ENCODE peak calls at places on chromosomes 4 and X, in six cellular contexts. Q is PC-3; Y is fibroblast of the aortic adventitia; F is mammary epithelial cell; T is CD8-positive, alpha-beta T cell; P is esophagus muscularis mucosa. R is an unnamed sample.

GRCh38 chr4:158282252-158282651 is 72.0 kb downstream of the TMEM144 start:
- DNase-seq in Q (peak), F (peak), T (no peak), Y (peak), P (no peak), R (peak)

GRCh38 chrX:1788300-1788911 is 173.5 kb downstream of the ASMT start:
- DNase-seq in Q (no peak), Y (no peak), T (no peak), F (no peak), P (peak), R (no peak)

GRCh38 chr4:149371021-149371420 is 444.6 kb downstream of the IQCM start:
- DNase-seq in Y (peak), F (peak), P (no peak), T (no peak), Q (peak), R (peak)

GRCh38 chrX:11397680-11398079 is 104.5 kb downstream of the AMELX start:
- DNase-seq in P (no peak), Q (no peak), F (no peak), Y (no peak), T (no peak), R (no peak)

GRCh38 chrX:17860179-17860780 is 818 bp downstream of the RAI2 start:
- DNase-seq in P (no peak), T (no peak), Y (peak), F (no peak), Q (no peak), R (no peak)

GRCh38 chr4:38162240-38162784 is 202.1 kb downstream of the PTTG2 start:
- DNase-seq in P (no peak), Y (peak), F (peak), T (no peak), Q (peak), R (peak)

GRCh38 chrX:104565791-104566687 is at the start of gene IL1RAPL2:
- DNase-seq in F (peak), Q (peak), Y (no peak), T (no peak), P (no peak), R (peak)

GRCh38 chrX:18981124-18981807 is 2.6 kb downstream of the PHKA2 start:
- DNase-seq in Q (peak), Y (no peak), F (no peak), P (no peak), T (no peak), R (no peak)

GRCh38 chrX:19792412-19792811 is 95.0 kb downstream of the SH3KBP1 start:
- DNase-seq in Q (no peak), P (no peak), Y (no peak), F (no peak), T (no peak), R (no peak)

GRCh38 chr4:102500371-102501175 is 586 bp upstream of the NFKB1 start:
- DNase-seq in P (no peak), Q (peak), T (peak), F (peak), Y (peak), R (peak)

GRCh38 chrX:26138043-26138442 is at the start of gene MAGEB18:
- DNase-seq in T (no peak), Q (no peak), P (no peak), Y (no peak), F (no peak), R (no peak)

GRCh38 chr4:138864961-138865720 is 150.4 kb upstream of the NOCT start:
- DNase-seq in Q (no peak), P (no peak), Y (no peak), T (no peak), F (no peak), R (no peak)

GRCh38 chr4:177369372-177369771 is 59.7 kb downstream of the NEIL3 start:
- DNase-seq in Y (peak), T (no peak), P (no peak), Q (no peak), F (no peak), R (peak)

GRCh38 chrX:64894454-64895038 is 81.7 kb downstream of the ZC4H2 start:
- DNase-seq in F (peak), Q (peak), P (no peak), T (peak), Y (no peak), R (no peak)

GRCh38 chr4:163264934-163265333 is 67.5 kb downstream of the NPY1R start:
- DNase-seq in T (no peak), Q (no peak), Y (no peak), P (no peak), F (no peak), R (no peak)

GRCh38 chr4:88610771-88611170 is 18.5 kb downstream of the HERC3 start:
- DNase-seq in P (no peak), Y (peak), Q (no peak), F (no peak), T (no peak), R (peak)

GRCh38 chr4:54233697-54234496 is 4.8 kb downstream of the PDGFRA start:
- DNase-seq in F (peak), P (no peak), Y (peak), T (peak), Q (peak), R (peak)

GRCh38 chr4:16764622-16765021 is 133.8 kb downstream of the LDB2 start:
- DNase-seq in P (no peak), Q (peak), F (no peak), T (no peak), Y (no peak), R (peak)

GRCh38 chrX:100812216-100813158 is 7.7 kb upstream of the CSTF2 start:
- DNase-seq in P (no peak), T (no peak), Q (peak), Y (no peak), F (no peak), R (no peak)

GRCh38 chr4:7598939-7599790 is 164.4 kb upstream of the PSAPL1 start:
- DNase-seq in Y (no peak), T (no peak), F (no peak), Q (no peak), P (no peak), R (no peak)

GRCh38 chrX:83509246-83509801 is 1.2 kb downstream of the POU3F4 start:
- DNase-seq in Q (no peak), P (no peak), F (no peak), Y (no peak), T (no peak), R (peak)

GRCh38 chrX:83512111-83512510 is 4.0 kb downstream of the POU3F4 start:
- DNase-seq in T (no peak), Y (no peak), Q (no peak), F (no peak), P (no peak), R (peak)

GRCh38 chrX:83511208-83511607 is 3.1 kb downstream of the POU3F4 start:
- DNase-seq in Q (no peak), F (no peak), Y (no peak), P (no peak), T (no peak), R (peak)

GRCh38 chrX:83508526-83509245 is 596 bp downstream of the POU3F4 start:
- DNase-seq in T (no peak), F (no peak), P (no peak), Q (no peak), Y (no peak), R (no peak)

GRCh38 chrX:83510466-83511181 is 2.5 kb downstream of the POU3F4 start:
- DNase-seq in Y (no peak), P (no peak), Q (no peak), T (no peak), F (no peak), R (peak)
- H3K4me3 ChIP-seq in Y (no peak), P (peak), Q (no peak), T (no peak), F (no peak), R (peak)

GRCh38 chrX:108139303-108139702 is 47.7 kb downstream of the ATG4A start:
- DNase-seq in P (no peak), T (no peak), F (no peak), Y (no peak), Q (peak), R (no peak)
- TF ChIP-seq CTCF in P (peak), T (no peak), F (peak), Y (peak), Q (peak), R (peak)

GRCh38 chr4:180057198-180057821 is 2185.9 kb upstream of the TENM3 start:
- DNase-seq in Y (no peak), F (no peak), Q (no peak), P (no peak), T (no peak), R (peak)
- H3K4me3 ChIP-seq in Y (no peak), F (no peak), Q (no peak), P (no peak), T (no peak), R (peak)

DNA sequence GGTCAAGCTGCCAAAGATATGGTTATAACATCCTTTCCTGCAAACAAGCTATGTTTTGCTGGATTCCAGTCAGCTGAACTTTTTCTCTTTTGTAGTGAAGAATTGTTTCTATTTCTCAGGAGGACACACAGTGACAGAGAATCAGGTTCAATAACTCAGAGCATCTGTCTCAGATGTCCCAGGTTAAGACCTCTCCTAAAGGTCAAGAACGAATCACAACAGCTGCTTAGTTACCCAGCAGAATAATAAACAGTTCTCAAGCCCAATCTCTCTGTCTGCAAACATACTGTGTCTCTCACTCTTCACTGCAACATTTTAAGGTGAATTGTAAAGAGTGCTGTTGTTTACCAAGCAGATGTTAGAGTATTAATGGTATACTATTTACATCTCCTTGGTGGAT is 189.6 kb upstream of the ANKRD50 start:
- DNase-seq in F (no peak), P (no peak), T (no peak), Y (no peak), Q (no peak), R (no peak)
- TF ChIP-seq CTCF in F (no peak), P (no peak), T (no peak), Y (no peak), Q (no peak), R (no peak)

DNA sequence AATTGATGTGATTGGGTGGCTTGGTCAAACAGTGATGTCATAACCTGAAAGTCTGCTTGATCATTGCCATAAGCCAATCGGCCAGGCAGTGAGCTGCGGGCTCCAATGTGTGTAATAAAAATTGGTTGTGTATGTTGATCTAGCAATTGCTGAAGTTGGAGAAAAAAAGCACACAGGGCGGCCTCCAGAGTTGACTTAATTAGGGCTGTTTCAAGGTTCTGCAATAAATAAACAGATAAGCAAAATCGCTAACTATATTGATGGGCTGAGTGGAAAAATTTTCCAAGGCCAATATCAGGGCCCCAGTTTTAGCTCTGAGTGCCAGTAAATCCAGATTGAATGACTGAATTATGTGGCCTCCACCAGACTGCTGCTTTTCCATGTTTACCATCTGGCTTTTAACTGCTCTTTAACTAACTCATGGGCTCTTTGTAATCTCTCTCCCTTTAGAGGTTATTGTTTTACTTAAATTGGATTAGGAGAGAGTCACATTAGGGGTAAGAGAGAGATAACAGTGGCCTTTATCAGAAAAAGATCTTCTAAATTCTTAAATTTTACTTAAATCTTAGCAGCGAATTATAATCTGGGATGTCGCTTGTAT is 160.6 kb upstream of the WDFY3 start:
- DNase-seq in Q (no peak), P (no peak), Y (no peak), F (no peak), T (no peak), R (no peak)
- H3K4me3 ChIP-seq in Q (no peak), P (no peak), Y (no peak), F (no peak), T (no peak), R (no peak)

GRCh38 chr4:113880240-113881028 is 99.0 kb downstream of the ARSJ start:
- DNase-seq in Q (no peak), T (no peak), P (no peak), Y (peak), F (no peak), R (no peak)

GRCh38 chr4:113882668-113883067 is 96.8 kb downstream of the ARSJ start:
- DNase-seq in T (no peak), Q (peak), P (no peak), F (no peak), Y (peak), R (no peak)

GRCh38 chr4:113881256-113881655 is 98.2 kb downstream of the ARSJ start:
- DNase-seq in P (no peak), F (peak), Q (peak), Y (peak), T (no peak), R (peak)

GRCh38 chr4:113874480-113874879 is 105.0 kb downstream of the ARSJ start:
- DNase-seq in Y (no peak), F (no peak), Q (no peak), P (no peak), T (no peak), R (no peak)

GRCh38 chr4:113878718-113879117 is 100.7 kb downstream of the ARSJ start:
- DNase-seq in F (peak), T (no peak), Q (peak), Y (no peak), P (no peak), R (peak)
- TF ChIP-seq CTCF in F (peak), T (no peak), Q (peak), Y (peak), P (peak), R (peak)

GRCh38 chr4:3369781-3370660 is 71.7 kb upstream of the HGFAC start:
- DNase-seq in Q (peak), Y (peak), P (peak), T (no peak), F (peak), R (peak)
- H3K4me3 ChIP-seq in Q (no peak), Y (peak), P (peak), T (peak), F (no peak), R (peak)

R was measured in astrocyte of the spinal cord.